ENCODE peak calls at places on chromosome 4, in eight cellular contexts. One of them, this sample, is unnamed.

GRCh38 chr4:37726666-37727065 is 40.5 kb upstream of the RELL1 start:
- DNase-seq in heart left ventricle: no peak
- DNase-seq in upper lobe of right lung: no peak
- DNase-seq in cardiac muscle cell: no peak
- DNase-seq in neuronal stem cell: no peak
- DNase-seq in HCT116: no peak
- DNase-seq in thoracic aorta: no peak
- DNase-seq in tibial artery: no peak
- DNase-seq in this sample: no peak

GRCh38 chr4:168868044-168868855 is 141.8 kb downstream of the CBR4 start:
- DNase-seq in heart left ventricle: no peak
- DNase-seq in upper lobe of right lung: no peak
- DNase-seq in cardiac muscle cell: no peak
- DNase-seq in neuronal stem cell: no peak
- DNase-seq in HCT116: no peak
- DNase-seq in thoracic aorta: no peak
- DNase-seq in tibial artery: no peak
- DNase-seq in this sample: no peak

GRCh38 chr4:72933029-72933428 is 136.5 kb downstream of the COX18 start:
- DNase-seq in heart left ventricle: no peak
- DNase-seq in upper lobe of right lung: no peak
- DNase-seq in cardiac muscle cell: no peak
- DNase-seq in neuronal stem cell: no peak
- DNase-seq in HCT116: no peak
- DNase-seq in thoracic aorta: no peak
- DNase-seq in tibial artery: no peak
- DNase-seq in this sample: no peak

GRCh38 chr4:148265627-148266026 is 176.6 kb downstream of the NR3C2 start:
- DNase-seq in heart left ventricle: no peak
- DNase-seq in upper lobe of right lung: no peak
- DNase-seq in cardiac muscle cell: no peak
- DNase-seq in neuronal stem cell: no peak
- DNase-seq in HCT116: no peak
- DNase-seq in thoracic aorta: no peak
- DNase-seq in tibial artery: no peak
- DNase-seq in this sample: no peak

GRCh38 chr4:2767705-2768074 is 11.6 kb upstream of the TNIP2 start:
- DNase-seq in heart left ventricle: no peak
- DNase-seq in upper lobe of right lung: no peak
- DNase-seq in cardiac muscle cell: peak; percentile 81
- DNase-seq in neuronal stem cell: no peak
- DNase-seq in HCT116: no peak
- DNase-seq in thoracic aorta: no peak
- DNase-seq in tibial artery: no peak
- DNase-seq in this sample: peak; percentile 67

GRCh38 chr4:60201052-60201673 is 999.0 kb upstream of the ADGRL3 start:
- DNase-seq in heart left ventricle: no peak
- DNase-seq in upper lobe of right lung: no peak
- DNase-seq in cardiac muscle cell: peak; percentile 80
- DNase-seq in neuronal stem cell: peak; percentile 54
- DNase-seq in HCT116: peak; percentile 12
- DNase-seq in thoracic aorta: no peak
- DNase-seq in tibial artery: no peak
- DNase-seq in this sample: peak; percentile 52

GRCh38 chr4:137025484-137026059 is 506.7 kb downstream of the PCDH18 start:
- DNase-seq in heart left ventricle: no peak
- DNase-seq in upper lobe of right lung: no peak
- DNase-seq in cardiac muscle cell: no peak
- DNase-seq in neuronal stem cell: no peak
- DNase-seq in HCT116: no peak
- DNase-seq in thoracic aorta: no peak
- DNase-seq in tibial artery: no peak
- DNase-seq in this sample: no peak

GRCh38 chr4:155047755-155048154 is 160.7 kb upstream of the NPY2R start:
- DNase-seq in heart left ventricle: no peak
- DNase-seq in upper lobe of right lung: no peak
- DNase-seq in cardiac muscle cell: no peak
- DNase-seq in neuronal stem cell: no peak
- DNase-seq in HCT116: no peak
- DNase-seq in thoracic aorta: no peak
- DNase-seq in tibial artery: no peak
- DNase-seq in this sample: no peak

GRCh38 chr4:24015782-24016181 is 125.9 kb upstream of the PPARGC1A start:
- DNase-seq in heart left ventricle: no peak
- DNase-seq in upper lobe of right lung: no peak
- DNase-seq in cardiac muscle cell: no peak
- DNase-seq in neuronal stem cell: no peak
- DNase-seq in HCT116: no peak
- DNase-seq in thoracic aorta: no peak
- DNase-seq in tibial artery: no peak
- DNase-seq in this sample: no peak

GRCh38 chr4:88054909-88055308 is 47.5 kb downstream of the PKD2 start:
- DNase-seq in heart left ventricle: no peak
- DNase-seq in upper lobe of right lung: no peak
- DNase-seq in cardiac muscle cell: peak; percentile 46
- DNase-seq in neuronal stem cell: peak; percentile 24
- DNase-seq in HCT116: peak; percentile 23
- DNase-seq in thoracic aorta: no peak
- DNase-seq in tibial artery: no peak
- DNase-seq in this sample: no peak

GRCh38 chr4:99144070-99144469 is at the start of gene ADH4:
- DNase-seq in heart left ventricle: no peak
- DNase-seq in upper lobe of right lung: no peak
- DNase-seq in cardiac muscle cell: no peak
- DNase-seq in neuronal stem cell: peak; percentile 12
- DNase-seq in HCT116: no peak
- DNase-seq in thoracic aorta: no peak
- DNase-seq in tibial artery: no peak
- DNase-seq in this sample: no peak

GRCh38 chr4:100781433-100781832 is 263.6 kb upstream of the EMCN start:
- DNase-seq in heart left ventricle: no peak
- DNase-seq in upper lobe of right lung: no peak
- DNase-seq in cardiac muscle cell: no peak
- DNase-seq in neuronal stem cell: no peak
- DNase-seq in HCT116: no peak
- DNase-seq in thoracic aorta: no peak
- DNase-seq in tibial artery: no peak
- DNase-seq in this sample: no peak

GRCh38 chr4:47031011-47031678 is at the start of gene GABRB1:
- DNase-seq in heart left ventricle: peak; percentile 46
- DNase-seq in upper lobe of right lung: peak; percentile 78
- DNase-seq in cardiac muscle cell: peak; percentile 72
- DNase-seq in neuronal stem cell: peak; percentile 66
- DNase-seq in HCT116: no peak
- DNase-seq in thoracic aorta: no peak
- DNase-seq in tibial artery: peak; percentile 25
- DNase-seq in this sample: peak; percentile 78

GRCh38 chr4:56613101-56613862 is 67.8 kb downstream of the HOPX start:
- DNase-seq in heart left ventricle: no peak
- DNase-seq in upper lobe of right lung: no peak
- DNase-seq in cardiac muscle cell: no peak
- DNase-seq in neuronal stem cell: no peak
- DNase-seq in HCT116: no peak
- DNase-seq in thoracic aorta: no peak
- DNase-seq in tibial artery: no peak
- DNase-seq in this sample: no peak

GRCh38 chr4:113358784-113359183 is 309.3 kb downstream of the ANK2 start:
- DNase-seq in heart left ventricle: no peak
- DNase-seq in upper lobe of right lung: no peak
- DNase-seq in cardiac muscle cell: no peak
- DNase-seq in neuronal stem cell: no peak
- DNase-seq in HCT116: no peak
- DNase-seq in thoracic aorta: no peak
- DNase-seq in tibial artery: no peak
- DNase-seq in this sample: no peak

GRCh38 chr4:1099684-1100335 is 13.6 kb downstream of the RNF212 start:
- DNase-seq in heart left ventricle: no peak
- DNase-seq in upper lobe of right lung: peak; percentile 42
- DNase-seq in cardiac muscle cell: no peak
- DNase-seq in neuronal stem cell: no peak
- DNase-seq in HCT116: no peak
- DNase-seq in thoracic aorta: no peak
- DNase-seq in tibial artery: no peak
- DNase-seq in this sample: no peak
- H3K27ac ChIP-seq in heart left ventricle: no peak overlapping the region
- H3K27ac ChIP-seq in upper lobe of right lung: no peak overlapping the region
- H3K27ac ChIP-seq in cardiac muscle cell: no peak overlapping the region
- H3K27ac ChIP-seq in neuronal stem cell: peak overlapping the region; percentile 17
- H3K27ac ChIP-seq in HCT116: no peak overlapping the region
- H3K27ac ChIP-seq in thoracic aorta: no peak overlapping the region
- H3K27ac ChIP-seq in tibial artery: no peak overlapping the region
- H3K27ac ChIP-seq in this sample: no peak overlapping the region

DNA sequence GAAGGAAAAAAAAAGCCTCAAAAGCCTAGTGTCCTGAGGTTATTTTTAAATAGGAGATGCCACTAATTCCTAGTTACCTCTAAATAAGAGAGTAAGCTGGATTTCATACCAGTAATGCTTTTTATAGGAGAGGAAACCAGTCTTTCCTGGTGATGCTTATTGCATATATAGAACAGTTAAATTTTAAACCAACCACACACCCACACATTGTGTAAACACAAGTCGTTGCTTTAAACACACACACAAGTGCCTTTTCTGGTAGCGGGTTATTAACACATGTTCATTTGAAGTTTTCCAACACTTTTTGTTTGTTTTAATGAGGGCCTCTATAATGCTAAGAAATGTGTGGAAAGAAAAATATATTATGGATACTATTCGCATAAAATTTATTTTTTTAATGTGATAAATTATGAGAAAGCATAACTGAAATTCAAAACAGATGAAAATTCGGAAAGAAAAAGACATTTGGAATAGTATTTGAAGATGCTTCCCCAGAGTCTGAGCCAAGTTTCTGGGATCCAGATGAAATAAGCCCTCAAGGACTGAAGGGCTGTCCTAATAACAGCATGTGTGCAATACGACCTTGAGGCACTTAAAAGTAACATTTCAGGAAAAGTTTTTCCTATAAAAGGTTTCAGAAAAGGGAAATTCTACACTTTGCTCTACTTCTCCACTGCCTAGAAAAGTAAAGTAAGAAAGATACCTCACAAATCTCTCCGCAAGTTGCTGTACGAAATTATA is 2.0 kb downstream of the ANTXR2 start:
- DNase-seq in heart left ventricle: no peak
- DNase-seq in upper lobe of right lung: no peak
- DNase-seq in cardiac muscle cell: no peak
- DNase-seq in neuronal stem cell: no peak
- DNase-seq in HCT116: no peak
- DNase-seq in thoracic aorta: no peak
- DNase-seq in tibial artery: no peak
- DNase-seq in this sample: no peak
- H3K4me3 ChIP-seq in heart left ventricle: peak overlapping the region; percentile 50
- H3K4me3 ChIP-seq in upper lobe of right lung: peak overlapping the region; percentile 70
- H3K4me3 ChIP-seq in cardiac muscle cell: peak overlapping the region; percentile 69
- H3K4me3 ChIP-seq in neuronal stem cell: peak overlapping the region; percentile 83
- H3K4me3 ChIP-seq in HCT116: no peak overlapping the region
- H3K4me3 ChIP-seq in thoracic aorta: peak overlapping the region; percentile 81
- H3K4me3 ChIP-seq in tibial artery: peak overlapping the region; percentile 88
- H3K4me3 ChIP-seq in this sample: peak overlapping the region; percentile 68

GRCh38 chr4:4856071-4857000 is 3.1 kb upstream of the MSX1 start:
- DNase-seq in heart left ventricle: no peak
- DNase-seq in upper lobe of right lung: peak; percentile 62
- DNase-seq in cardiac muscle cell: no peak
- DNase-seq in neuronal stem cell: no peak
- DNase-seq in HCT116: no peak
- DNase-seq in thoracic aorta: no peak
- DNase-seq in tibial artery: no peak
- DNase-seq in this sample: peak; percentile 35

GRCh38 chr4:4859010-4859798 is at the start of gene MSX1:
- DNase-seq in heart left ventricle: peak; percentile 90
- DNase-seq in upper lobe of right lung: peak; percentile 91
- DNase-seq in cardiac muscle cell: peak; percentile 95
- DNase-seq in neuronal stem cell: peak; percentile 89
- DNase-seq in HCT116: peak; percentile 60
- DNase-seq in thoracic aorta: peak; percentile 37
- DNase-seq in tibial artery: peak; percentile 87
- DNase-seq in this sample: peak; percentile 93

GRCh38 chr4:4858527-4858926 is 938 bp upstream of the MSX1 start:
- DNase-seq in heart left ventricle: no peak
- DNase-seq in upper lobe of right lung: peak; percentile 8
- DNase-seq in cardiac muscle cell: no peak
- DNase-seq in neuronal stem cell: no peak
- DNase-seq in HCT116: no peak
- DNase-seq in thoracic aorta: no peak
- DNase-seq in tibial artery: no peak
- DNase-seq in this sample: no peak

GRCh38 chr4:4857001-4857808 is 2.3 kb upstream of the MSX1 start:
- DNase-seq in heart left ventricle: no peak
- DNase-seq in upper lobe of right lung: peak; percentile 16
- DNase-seq in cardiac muscle cell: no peak
- DNase-seq in neuronal stem cell: no peak
- DNase-seq in HCT116: no peak
- DNase-seq in thoracic aorta: no peak
- DNase-seq in tibial artery: no peak
- DNase-seq in this sample: peak; percentile 11

DNA sequence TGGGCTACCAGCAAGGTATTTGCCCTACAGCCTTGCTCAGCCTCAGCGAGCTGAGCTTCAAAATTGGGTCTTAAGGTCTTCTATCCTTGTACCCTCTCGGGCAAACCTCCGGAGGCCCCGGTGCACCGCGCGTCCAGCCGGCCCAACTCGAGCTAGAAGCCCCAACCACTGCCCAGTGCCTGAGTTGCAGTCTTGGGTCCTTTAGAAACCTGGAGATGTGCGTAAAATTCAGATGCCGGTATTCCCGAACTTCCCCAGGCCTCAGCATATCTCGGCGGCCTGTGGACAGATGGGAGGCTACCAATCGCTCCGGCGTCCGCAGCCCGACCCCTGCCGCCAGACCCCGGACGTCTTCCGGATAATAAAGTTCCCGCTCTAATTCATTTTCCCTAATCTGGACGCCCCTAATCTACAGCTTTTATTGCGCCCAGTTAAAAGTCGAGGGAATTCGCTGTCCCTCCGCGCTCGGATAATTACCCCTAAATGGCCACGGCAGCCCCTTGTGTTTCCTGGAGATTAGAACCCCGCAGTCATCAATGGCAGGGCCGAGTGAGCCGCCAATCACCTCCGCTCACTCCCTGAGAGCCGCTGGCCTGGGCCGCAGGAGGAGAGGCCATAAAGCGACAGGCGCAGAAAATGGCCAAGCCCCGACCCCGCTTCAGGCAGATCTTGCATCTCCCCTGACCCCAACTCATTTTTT is 1.5 kb upstream of the MSX1 start:
- DNase-seq in heart left ventricle: no peak
- DNase-seq in upper lobe of right lung: peak; percentile 43
- DNase-seq in cardiac muscle cell: no peak
- DNase-seq in neuronal stem cell: no peak
- DNase-seq in HCT116: no peak
- DNase-seq in thoracic aorta: no peak
- DNase-seq in tibial artery: no peak
- DNase-seq in this sample: no peak
- H3K27me3 ChIP-seq in heart left ventricle: peaks cover 88% of the 10 kb centered on the region
- H3K27me3 ChIP-seq in upper lobe of right lung: peaks cover 94% of the 10 kb centered on the region
- H3K27me3 ChIP-seq in cardiac muscle cell: peaks cover 94% of the 10 kb centered on the region
- H3K27me3 ChIP-seq in neuronal stem cell: peaks cover 95% of the 10 kb centered on the region
- H3K27me3 ChIP-seq in HCT116: no peaks in the 10 kb centered on the region
- H3K27me3 ChIP-seq in thoracic aorta: peaks cover 21% of the 10 kb centered on the region
- H3K27me3 ChIP-seq in tibial artery: peaks cover 3% of the 10 kb centered on the region
- H3K27me3 ChIP-seq in this sample: no peaks in the 10 kb centered on the region

DNA sequence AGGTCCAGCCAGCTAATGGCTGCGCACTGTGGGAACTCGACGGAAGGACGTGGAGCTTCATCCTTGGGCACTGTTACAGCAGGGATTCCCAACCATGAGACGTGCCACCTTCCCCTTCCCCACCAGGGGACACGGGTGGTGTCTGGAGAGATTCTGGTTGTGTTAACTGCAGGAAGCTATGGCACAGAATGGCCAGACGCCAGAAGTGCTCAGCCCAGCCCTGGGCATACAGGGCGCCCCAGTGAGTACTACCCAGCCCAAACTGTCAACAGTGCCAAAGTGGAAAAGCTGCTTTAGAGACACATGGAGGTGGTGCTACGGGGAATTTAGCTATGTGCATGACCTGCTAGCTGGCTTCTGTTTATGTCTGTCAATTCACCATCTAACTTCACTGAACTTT is 32.8 kb downstream of the ACOX3 start:
- DNase-seq in heart left ventricle: no peak
- DNase-seq in upper lobe of right lung: no peak
- DNase-seq in cardiac muscle cell: no peak
- DNase-seq in neuronal stem cell: no peak
- DNase-seq in HCT116: no peak
- DNase-seq in thoracic aorta: no peak
- DNase-seq in tibial artery: no peak
- DNase-seq in this sample: no peak
- H3K27ac ChIP-seq in heart left ventricle: no peak overlapping the region
- H3K27ac ChIP-seq in upper lobe of right lung: no peak overlapping the region
- H3K27ac ChIP-seq in cardiac muscle cell: no peak overlapping the region
- H3K27ac ChIP-seq in neuronal stem cell: no peak overlapping the region
- H3K27ac ChIP-seq in HCT116: no peak overlapping the region
- H3K27ac ChIP-seq in thoracic aorta: no peak overlapping the region
- H3K27ac ChIP-seq in tibial artery: no peak overlapping the region
- H3K27ac ChIP-seq in this sample: no peak overlapping the region

This sample was measured in right cardiac atrium.